ENCODE peak calls at places on chromosome 22, in five cellular contexts. W is BJ, X is astrocyte of the cerebellum, R is Peyer's patch, H is epithelial cell of esophagus. Q is an unnamed sample.

GRCh38 chr22:37179126-37179470 is 8.9 kb downstream of the C1QTNF6 start:
- DNase-seq in H (no peak), X (no peak), R (no peak), W (no peak), Q (no peak)

GRCh38 chr22:19855504-19856409 is 1.1 kb upstream of the GNB1L start:
- DNase-seq in X (no peak), H (peak; percentile 61), W (no peak), R (peak; percentile 73), Q (no peak)

GRCh38 chr22:37088108-37088605 is 21.4 kb downstream of the TMPRSS6 start:
- DNase-seq in R (no peak), H (peak; percentile 60), W (peak; percentile 24), X (no peak), Q (no peak)

GRCh38 chr22:35212020-35212419 is 45.3 kb upstream of the HMGXB4 start:
- DNase-seq in R (no peak), W (no peak), X (peak; percentile 5), H (no peak), Q (no peak)

GRCh38 chr22:37228106-37229011 is 15.7 kb downstream of the RAC2 start:
- DNase-seq in R (no peak), X (peak; percentile 37), H (peak; percentile 57), W (no peak), Q (no peak)

GRCh38 chr22:23521442-23522113 is 58.5 kb downstream of the IGLL1 start:
- DNase-seq in H (peak; percentile 67), X (peak; percentile 78), W (peak; percentile 23), R (peak; percentile 92), Q (peak; percentile 62)

GRCh38 chr22:37044634-37045625 is 6.6 kb upstream of the KCTD17 start:
- DNase-seq in X (no peak), W (no peak), R (no peak), H (peak; percentile 67), Q (no peak)

GRCh38 chr22:47836957-47837356 is 1074.5 kb downstream of the TBC1D22A start:
- DNase-seq in X (no peak), W (no peak), H (no peak), R (no peak), Q (no peak)

GRCh38 chr22:24107668-24108067 is 73.6 kb upstream of the SUSD2 start:
- DNase-seq in H (peak; percentile 59), W (peak; percentile 24), X (peak; percentile 93), R (peak; percentile 62), Q (peak; percentile 36)

GRCh38 chr22:35301370-35301874 is 1.7 kb downstream of the TOM1 start:
- DNase-seq in H (peak; percentile 97), X (peak; percentile 66), W (peak; percentile 77), R (no peak), Q (no peak)

GRCh38 chr22:47372596-47373385 is 610.3 kb downstream of the TBC1D22A start:
- DNase-seq in X (no peak), W (no peak), R (peak; percentile 39), H (no peak), Q (no peak)

DNA sequence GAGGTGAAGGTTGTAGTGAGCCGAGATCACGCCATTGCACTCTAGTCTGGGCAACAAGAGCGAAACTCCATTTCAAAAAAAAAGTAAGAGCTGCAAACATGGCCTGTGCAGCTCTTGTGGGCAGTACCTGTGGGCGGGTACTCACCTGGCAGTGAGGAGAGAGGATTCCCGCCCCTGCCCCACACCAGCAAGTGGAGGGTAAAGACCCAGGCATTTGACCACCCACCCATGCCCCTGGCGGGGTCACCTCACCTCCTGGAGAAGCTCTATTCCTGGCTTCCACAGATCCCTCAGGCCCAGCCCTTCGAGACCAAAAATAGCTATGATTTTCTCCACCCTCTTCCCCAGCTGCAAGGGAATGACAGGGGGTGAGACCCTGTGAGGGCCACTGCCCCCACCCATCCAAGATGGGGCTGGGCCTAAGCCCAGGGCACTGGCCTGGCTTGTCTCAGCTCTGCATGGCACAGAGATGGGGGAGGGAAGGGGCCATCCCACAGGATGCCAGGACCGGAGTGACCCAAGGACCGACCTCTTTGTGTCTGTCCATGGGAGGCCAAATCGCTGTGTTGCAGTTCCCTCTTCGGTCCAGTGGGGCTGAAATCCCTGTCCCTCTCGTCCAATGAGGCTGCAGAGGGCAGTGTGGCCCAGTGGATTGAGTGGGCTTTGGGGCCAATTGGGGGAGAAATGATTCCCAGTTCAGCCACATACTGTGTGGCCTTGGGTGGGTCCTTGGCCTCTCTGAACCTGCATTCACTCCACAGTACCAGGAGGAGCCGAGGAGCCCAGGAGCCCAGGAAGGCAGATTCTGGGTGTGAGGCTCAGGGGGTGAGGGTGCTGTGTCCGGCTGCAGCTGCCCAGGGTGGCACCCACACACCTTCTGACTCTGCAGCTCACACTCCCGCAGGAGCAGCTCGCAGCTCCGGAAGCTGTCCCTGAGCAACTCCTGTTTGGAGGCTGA is 14.6 kb downstream of the SEC14L6 start:
- DNase-seq in H (no peak), X (no peak), W (no peak), R (no peak), Q (no peak)
- TF ChIP-seq CTCF in H (no peak), X (no peak), W (no peak), R (peak; percentile 16), Q (no peak)

DNA sequence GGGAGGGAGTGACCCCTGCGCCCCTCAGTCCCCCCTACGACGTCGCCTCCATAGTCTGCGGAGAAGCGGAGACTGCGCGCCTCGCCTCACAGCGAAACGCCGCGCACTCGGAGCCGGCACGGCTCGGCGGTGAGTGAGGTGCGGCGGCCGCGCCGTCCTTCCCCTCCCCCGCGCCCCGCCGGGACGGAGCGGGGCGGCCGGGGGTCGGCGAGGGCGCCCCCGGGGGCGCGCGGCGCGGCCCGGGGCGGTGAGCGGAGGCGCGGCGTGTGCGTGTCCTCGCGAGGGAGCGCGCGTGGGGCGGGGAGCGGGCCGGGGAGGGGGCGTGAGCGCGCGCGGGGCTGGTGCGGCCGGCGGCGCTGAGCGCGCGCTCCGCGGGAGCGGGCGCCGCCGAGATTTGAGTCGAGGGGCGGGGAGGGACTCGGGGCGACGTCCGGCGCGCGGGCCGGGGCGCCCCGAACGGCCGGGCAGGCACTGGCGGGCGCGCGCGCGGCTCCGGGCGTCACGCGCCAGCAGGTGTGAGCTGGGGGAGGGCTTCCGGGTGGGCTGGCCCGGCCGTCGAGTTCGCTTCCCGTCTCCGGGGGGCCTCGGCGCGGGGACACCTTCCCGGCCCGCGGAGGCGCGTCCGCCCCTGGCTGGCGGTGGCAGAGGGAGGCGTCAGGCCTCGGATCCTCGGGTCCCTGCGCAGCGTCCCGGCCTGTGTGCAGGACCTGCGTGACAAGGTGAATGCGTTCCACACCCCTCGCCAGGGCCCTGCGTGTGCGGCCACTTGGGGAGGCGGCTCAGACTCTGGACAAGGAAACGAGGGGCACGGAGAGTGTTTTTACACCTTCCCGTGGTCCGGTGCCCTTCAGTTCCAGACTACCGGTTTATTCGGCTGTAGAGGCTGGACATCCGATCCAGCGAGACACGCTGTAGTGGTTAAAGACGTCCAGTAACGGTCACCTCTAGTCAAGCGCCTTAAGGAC is 50.4 kb downstream of the FAM83F start:
- DNase-seq in W (no peak), X (no peak), H (peak; percentile 28), R (peak; percentile 76), Q (no peak)
- H3K4me3 ChIP-seq in W (peak overlapping the region; percentile 80), X (peak overlapping the region; percentile 81), H (peak overlapping the region; percentile 77), R (peak overlapping the region; percentile 91), Q (peak overlapping the region; percentile 64)

GRCh38 chr22:50141891-50142363 is 28.6 kb upstream of the PANX2 start:
- DNase-seq in H (no peak), X (no peak), W (no peak), R (no peak), Q (no peak)
- TF ChIP-seq CTCF in H (no peak), X (peak; percentile 2), W (no peak), R (no peak), Q (no peak)

GRCh38 chr22:50010676-50011446 is 1.7 kb downstream of the IL17REL start:
- DNase-seq in R (peak; percentile 44), X (no peak), W (no peak), H (no peak), Q (no peak)

GRCh38 chr22:50011447-50012200 is 941 bp downstream of the IL17REL start:
- DNase-seq in H (no peak), X (no peak), R (peak; percentile 51), W (no peak), Q (no peak)

GRCh38 chr22:50008151-50009040 is 4.2 kb downstream of the IL17REL start:
- DNase-seq in W (no peak), H (no peak), R (peak; percentile 47), X (no peak), Q (no peak)

GRCh38 chr22:50009251-50009650 is 3.3 kb downstream of the IL17REL start:
- DNase-seq in X (no peak), W (no peak), H (no peak), R (peak; percentile 20), Q (no peak)

GRCh38 chr22:50009765-50010675 is 2.5 kb downstream of the IL17REL start:
- DNase-seq in X (no peak), R (peak; percentile 37), W (no peak), H (no peak), Q (no peak)
- H3K4me3 ChIP-seq in X (no peak overlapping the region), R (peak overlapping the region; percentile 40), W (no peak overlapping the region), H (no peak overlapping the region), Q (no peak overlapping the region)

GRCh38 chr22:27823221-27823620 is 21.7 kb upstream of the MN1 start:
- DNase-seq in R (no peak), H (no peak), W (no peak), X (no peak), Q (no peak)

GRCh38 chr22:27827586-27828213 is 26.1 kb upstream of the MN1 start:
- DNase-seq in X (no peak), W (no peak), H (no peak), R (no peak), Q (no peak)

GRCh38 chr22:27828214-27828587 is 26.6 kb upstream of the MN1 start:
- DNase-seq in R (no peak), X (no peak), H (no peak), W (no peak), Q (no peak)

GRCh38 chr22:27820896-27821866 is 19.6 kb upstream of the MN1 start:
- DNase-seq in X (no peak), H (no peak), W (no peak), R (no peak), Q (no peak)

DNA sequence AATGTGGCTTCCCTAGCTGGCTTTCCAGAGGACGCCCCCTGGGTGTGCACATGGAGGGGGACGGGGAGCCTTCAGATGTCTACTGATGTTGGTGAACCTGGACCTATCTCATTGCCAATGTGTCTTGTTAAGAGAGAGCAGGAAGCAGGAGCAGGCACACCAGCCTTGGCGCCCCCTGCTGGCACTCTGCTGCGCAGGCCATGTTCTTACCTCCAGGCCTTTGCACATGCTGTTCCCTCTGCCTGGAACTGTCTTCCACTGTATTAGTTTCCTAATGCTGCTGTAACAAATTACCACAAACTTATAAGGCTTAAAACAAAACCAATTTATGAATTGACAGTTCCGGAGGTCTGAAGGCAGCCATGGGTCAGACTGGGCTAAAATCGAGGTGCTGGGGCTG is 23.6 kb upstream of the MN1 start:
- DNase-seq in X (no peak), H (no peak), W (no peak), R (no peak), Q (no peak)
- TF ChIP-seq CTCF in X (peak; percentile 28), H (peak; percentile 17), W (peak; percentile 37), R (no peak), Q (peak; percentile 70)

DNA sequence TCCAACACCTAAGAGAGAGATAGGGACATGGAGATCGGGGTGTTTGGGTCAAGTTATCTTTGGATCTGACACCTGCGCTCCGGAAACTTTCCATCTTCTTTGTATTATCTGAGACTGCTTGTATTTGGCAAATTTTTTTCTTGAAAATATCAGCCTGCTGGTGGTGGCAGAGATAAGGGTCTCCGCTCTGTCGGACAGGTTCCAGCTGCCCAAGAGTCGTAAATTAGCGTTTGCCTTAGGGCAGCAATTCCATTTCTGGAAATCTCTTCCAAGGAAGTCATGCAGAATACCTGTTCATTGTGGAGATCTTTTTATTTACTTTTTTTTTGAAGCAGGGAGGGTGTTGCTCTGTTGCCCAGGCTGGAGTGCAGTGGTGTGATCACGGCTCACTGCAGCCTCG is 19.5 kb upstream of the CSNK1E start:
- DNase-seq in X (no peak), H (no peak), W (no peak), R (no peak), Q (no peak)
- H3K4me3 ChIP-seq in X (peak overlapping the region; percentile 46), H (no peak overlapping the region), W (peak overlapping the region; percentile 46), R (peak overlapping the region; percentile 44), Q (peak overlapping the region; percentile 40)

Q was measured in HFF-Myc.